ENCODE peak calls at places on chromosome 20, in nine cellular contexts. T is KBM-7; N is psoas muscle; W is T-cell; A is T-helper 1 cell; E is activated CD4-positive, CD25-positive, alpha-beta regulatory T cell; Q is HepG2; Z is T follicular helper cell; X is left cardiac atrium. S is an unnamed sample.

GRCh38 chr20:64090165-64090564 is 6.0 kb upstream of the LKAAEAR1 start:
- DNase-seq in A (no peak), X (no peak), N (no peak), W (no peak), Z (no peak), E (no peak), T (no peak), Q (no peak), S (no peak)

GRCh38 chr20:44769481-44769863 is 23.8 kb downstream of the KCNK15 start:
- DNase-seq in T (no peak), N (no peak), X (no peak), Q (no peak), A (no peak), W (no peak), Z (no peak), E (no peak), S (no peak)

GRCh38 chr20:3227936-3228749 is 10.8 kb downstream of the SLC4A11 start:
- DNase-seq in N (no peak), W (no peak), A (no peak), E (no peak), Q (no peak), X (no peak), T (no peak), Z (no peak), S (no peak)

GRCh38 chr20:62576815-62577214 is 65.5 kb upstream of the SLCO4A1 start:
- DNase-seq in T (peak), A (no peak), Z (no peak), N (no peak), Q (no peak), X (no peak), W (no peak), E (no peak), S (no peak)

GRCh38 chr20:31698803-31699718 is 23.6 kb downstream of the BCL2L1 start:
- DNase-seq in T (peak), E (no peak), W (no peak), Z (no peak), N (peak), X (peak), Q (peak), A (no peak), S (peak)

GRCh38 chr20:63775096-63775978 is 35.8 kb downstream of the SLC2A4RG start:
- DNase-seq in N (peak), A (no peak), Q (no peak), Z (no peak), W (no peak), X (peak), E (peak), T (no peak), S (no peak)

GRCh38 chr20:49045440-49046086 is 549 bp upstream of the CSE1L start:
- DNase-seq in E (no peak), A (no peak), N (peak), W (no peak), X (peak), Z (peak), Q (peak), T (no peak), S (no peak)

GRCh38 chr20:6142348-6142993 is 19.6 kb upstream of the FERMT1 start:
- DNase-seq in Z (peak), X (peak), W (peak), E (no peak), Q (peak), A (no peak), N (no peak), T (peak), S (no peak)